ENCODE peak calls at places on chromosomes 13 and 19, in eight cellular contexts. Z is Panc1; U is heart right ventricle; W is fibroblast of lung; O is Calu3; T is CD8-positive, alpha-beta T cell; B is fibroblast of the aortic adventitia; X is AG09309. G is an unnamed sample.

GRCh38 chr19:28324275-28325060 is 888.5 kb downstream of the UQCRFS1 start:
- DNase-seq in Z (no peak), U (no peak), W (no peak), O (no peak), T (no peak), B (no peak), X (no peak), G (no peak)

GRCh38 chr13:102847272-102848234 is 1.7 kb downstream of the ERCC5 start:
- DNase-seq in Z (no peak), U (no peak), W (peak; percentile 35), O (no peak), T (no peak), B (peak; percentile 73), X (no peak), G (no peak)

GRCh38 chr19:6935618-6936017 is 48.2 kb downstream of the ADGRE1 start:
- DNase-seq in Z (no peak), U (no peak), W (no peak), O (no peak), T (no peak), B (no peak), X (no peak), G (no peak)

GRCh38 chr13:93559718-93560117 is 333.1 kb downstream of the GPC6 start:
- DNase-seq in Z (peak; percentile 0), U (no peak), W (peak; percentile 91), O (peak; percentile 0), T (no peak), B (peak; percentile 45), X (no peak), G (no peak)

GRCh38 chr19:15142313-15142712 is 35.1 kb downstream of the SYDE1 start:
- DNase-seq in Z (no peak), U (no peak), W (no peak), O (no peak), T (no peak), B (no peak), X (no peak), G (no peak)

GRCh38 chr13:52737900-52738299 is 1.7 kb downstream of the CNMD start:
- DNase-seq in Z (no peak), U (no peak), W (no peak), O (no peak), T (no peak), B (no peak), X (no peak), G (no peak)

GRCh38 chr19:34963531-34964406 is at the start of gene ZNF792:
- DNase-seq in Z (no peak), U (peak; percentile 64), W (peak; percentile 51), O (peak; percentile 79), T (peak; percentile 50), B (peak; percentile 25), X (no peak), G (peak; percentile 79)

GRCh38 chr19:46299004-46299509 is 2.2 kb downstream of the HIF3A start:
- DNase-seq in Z (no peak), U (peak; percentile 97), W (peak; percentile 66), O (peak; percentile 99), T (no peak), B (peak; percentile 89), X (no peak), G (peak; percentile 87)

GRCh38 chr19:50252111-50252886 is 48.9 kb downstream of the MYH14 start:
- DNase-seq in Z (no peak), U (no peak), W (peak; percentile 3), O (peak; percentile 21), T (peak; percentile 30), B (no peak), X (no peak), G (no peak)

GRCh38 chr13:114142137-114142550 is 9.7 kb upstream of the RASA3 start:
- DNase-seq in Z (no peak), U (no peak), W (no peak), O (no peak), T (no peak), B (no peak), X (no peak), G (no peak)

GRCh38 chr19:49097453-49098288 is 12.4 kb downstream of the SNRNP70 start:
- DNase-seq in Z (peak; percentile 65), U (peak; percentile 56), W (peak; percentile 45), O (peak; percentile 85), T (peak; percentile 73), B (peak; percentile 80), X (no peak), G (no peak)

GRCh38 chr19:34041922-34042521 is 130.3 kb upstream of the LSM14A start:
- DNase-seq in Z (peak; percentile 24), U (peak; percentile 50), W (peak; percentile 5), O (peak; percentile 85), T (peak; percentile 73), B (peak; percentile 27), X (peak; percentile 24), G (no peak)

GRCh38 chr13:76879211-76879875 is 6.9 kb downstream of the KCTD12 start:
- DNase-seq in Z (no peak), U (peak; percentile 67), W (peak; percentile 71), O (no peak), T (peak; percentile 69), B (peak; percentile 92), X (peak; percentile 79), G (no peak)

GRCh38 chr13:111474136-111475002 is 153.9 kb downstream of the TEX29 start:
- DNase-seq in Z (peak; percentile 2), U (no peak), W (peak; percentile 19), O (no peak), T (no peak), B (peak; percentile 44), X (peak; percentile 11), G (peak; percentile 62)

GRCh38 chr13:113562085-113562749 is 22.3 kb upstream of the TFDP1 start:
- DNase-seq in Z (no peak), U (peak; percentile 64), W (peak; percentile 75), O (peak; percentile 34), T (peak; percentile 51), B (peak; percentile 79), X (peak; percentile 17), G (peak; percentile 82)

GRCh38 chr19:6680141-6680540 is 10.2 kb upstream of the TNFSF14 start:
- DNase-seq in Z (no peak), U (no peak), W (no peak), O (no peak), T (no peak), B (no peak), X (no peak), G (no peak)

GRCh38 chr13:91328726-91329125 is 18.8 kb upstream of the MIR17HG start:
- DNase-seq in Z (no peak), U (no peak), W (no peak), O (no peak), T (no peak), B (no peak), X (no peak), G (no peak)

GRCh38 chr19:53865918-53866696 is 1.6 kb upstream of the MYADM start:
- DNase-seq in Z (no peak), U (peak; percentile 81), W (peak; percentile 66), O (peak; percentile 94), T (peak; percentile 71), B (peak; percentile 68), X (no peak), G (peak; percentile 77)

GRCh38 chr13:93690139-93690538 is 463.5 kb downstream of the GPC6 start:
- DNase-seq in Z (no peak), U (no peak), W (no peak), O (no peak), T (no peak), B (peak; percentile 48), X (no peak), G (no peak)

GRCh38 chr19:52959613-52960295 is 2.9 kb downstream of the ZNF816 start:
- DNase-seq in Z (no peak), U (no peak), W (no peak), O (no peak), T (no peak), B (no peak), X (no peak), G (no peak)

GRCh38 chr13:99033814-99034213 is 56.0 kb upstream of the DOCK9 start:
- DNase-seq in Z (no peak), U (no peak), W (no peak), O (no peak), T (no peak), B (peak; percentile 60), X (no peak), G (no peak)

DNA sequence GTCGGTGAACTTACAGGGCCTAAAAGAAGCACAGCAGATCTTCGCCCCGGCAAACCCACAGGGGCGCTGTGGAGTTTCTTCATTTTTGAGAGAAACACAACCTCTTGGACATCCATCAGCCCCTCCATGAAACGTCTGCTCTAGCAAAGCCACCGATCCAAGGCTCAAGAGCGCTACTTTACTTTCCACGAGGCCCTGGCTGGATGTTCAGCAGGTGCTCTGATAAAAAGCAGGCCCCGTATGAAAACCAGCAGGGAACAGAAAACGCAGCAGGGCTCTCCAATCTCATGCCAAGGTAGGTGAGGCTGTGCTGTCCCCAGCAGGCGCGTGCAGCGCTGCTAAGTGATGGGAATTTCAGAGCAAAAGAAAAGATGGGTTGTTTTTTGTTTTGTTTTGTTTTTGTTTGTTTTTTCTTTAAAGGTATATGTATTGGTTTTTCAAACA is 86.7 kb downstream of the IRS2 start:
- DNase-seq in Z (no peak), U (no peak), W (no peak), O (no peak), T (no peak), B (no peak), X (no peak), G (no peak)
- TF ChIP-seq CTCF in Z (no peak), U (no peak), W (no peak), O (no peak), T (no peak), B (no peak), X (no peak), G (peak; percentile 38)

GRCh38 chr13:72808917-72809500 is 27.1 kb downstream of the PIBF1 start:
- DNase-seq in Z (no peak), U (no peak), W (no peak), O (no peak), T (no peak), B (peak; percentile 38), X (no peak), G (no peak)
- TF ChIP-seq CTCF in Z (peak; percentile 49), U (peak; percentile 71), W (no peak), O (no peak), T (peak; percentile 89), B (peak; percentile 45), X (peak; percentile 22), G (peak; percentile 85)

DNA sequence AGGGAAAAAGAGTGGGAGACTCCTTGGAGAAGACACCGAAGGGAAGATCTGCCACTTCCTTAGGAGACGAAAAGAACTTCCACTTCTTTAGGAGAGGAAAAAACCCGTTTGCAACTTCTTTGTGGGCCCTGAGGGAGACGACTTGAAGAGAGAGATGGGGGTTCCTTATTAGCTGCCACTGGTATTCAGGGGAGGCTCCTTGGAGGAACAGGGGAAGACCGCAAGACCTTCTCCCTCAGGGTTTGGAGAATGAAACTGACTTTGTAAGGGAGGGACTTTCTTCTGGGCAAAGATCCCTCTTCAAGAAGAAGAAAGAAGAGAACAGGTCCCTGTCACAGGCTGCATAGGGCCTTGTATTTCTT is 405 bp downstream of the BCKDHA start:
- DNase-seq in Z (no peak), U (no peak), W (no peak), O (no peak), T (no peak), B (no peak), X (no peak), G (no peak)
- TF ChIP-seq CTCF in Z (no peak), U (no peak), W (no peak), O (no peak), T (no peak), B (no peak), X (no peak), G (no peak)

DNA sequence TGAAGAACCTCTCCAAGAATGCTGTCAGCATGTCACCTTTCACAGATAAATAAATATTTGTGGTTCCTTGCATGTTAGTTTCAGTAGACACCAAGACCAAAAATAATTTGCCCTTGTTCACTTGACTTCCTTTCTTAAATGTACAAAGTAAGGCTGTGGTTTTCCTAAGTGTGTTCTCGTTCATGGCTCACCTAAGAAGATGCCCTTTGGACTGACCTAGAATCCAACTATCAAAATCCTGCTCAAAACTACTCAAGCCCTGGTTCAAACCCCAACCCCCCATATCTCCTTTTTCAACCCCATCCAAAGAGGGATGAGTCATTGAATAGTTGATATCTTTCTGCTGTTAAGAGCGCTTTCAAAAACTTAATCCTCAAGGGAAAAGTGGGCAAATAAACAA is 247.8 kb upstream of the ZNF507 start:
- DNase-seq in Z (no peak), U (no peak), W (no peak), O (no peak), T (no peak), B (no peak), X (no peak), G (no peak)
- TF ChIP-seq CTCF in Z (no peak), U (no peak), W (no peak), O (no peak), T (no peak), B (no peak), X (no peak), G (no peak)

G was measured in type B pancreatic cell.